ENCODE peak calls at places on chromosomes 3 and 15, in six cellular contexts. G is fibroblast of the aortic adventitia, O is foreskin fibroblast, U is CD14-positive monocyte, B is heart left ventricle, K is fibroblast of villous mesenchyme. L is an unnamed sample.

GRCh38 chr3:71251156-71251775 is 332.3 kb downstream of the FOXP1 start:
- DNase-seq in G (peak), O (peak), U (no peak), B (no peak), K (peak), L (no peak)

GRCh38 chr15:52652984-52653383 is 26.2 kb downstream of the ATOSA start:
- DNase-seq in G (peak), O (peak), U (no peak), B (no peak), K (peak), L (no peak)

GRCh38 chr15:78979456-78980320 is 34.8 kb upstream of the CTSH start:
- DNase-seq in G (peak), O (peak), U (no peak), B (peak), K (peak), L (peak)

GRCh38 chr3:30538787-30539186 is 67.6 kb upstream of the TGFBR2 start:
- DNase-seq in G (peak), O (peak), U (no peak), B (no peak), K (peak), L (no peak)

GRCh38 chr15:49110158-49110944 is 45.0 kb downstream of the COPS2 start:
- DNase-seq in G (no peak), O (no peak), U (no peak), B (no peak), K (no peak), L (no peak)

GRCh38 chr15:66253643-66254363 is at the start of gene MEGF11:
- DNase-seq in G (peak), O (peak), U (no peak), B (no peak), K (peak), L (no peak)

GRCh38 chr15:66883322-66883911 is 181.4 kb downstream of the SMAD6 start:
- DNase-seq in G (peak), O (peak), U (no peak), B (peak), K (peak), L (peak)

GRCh38 chr3:52498134-52499054 is 3.3 kb downstream of the STAB1 start:
- DNase-seq in G (peak), O (peak), U (peak), B (peak), K (peak), L (no peak)

GRCh38 chr3:42213417-42213816 is 52.6 kb downstream of the CCK start:
- DNase-seq in G (no peak), O (peak), U (no peak), B (no peak), K (no peak), L (no peak)

GRCh38 chr3:115858995-115859807 is 235.9 kb downstream of the GAP43 start:
- DNase-seq in G (no peak), O (no peak), U (no peak), B (no peak), K (no peak), L (no peak)

GRCh38 chr3:24156466-24156865 is 211.4 kb downstream of the NR1D2 start:
- DNase-seq in G (no peak), O (peak), U (no peak), B (no peak), K (peak), L (no peak)

GRCh38 chr3:33278106-33278672 is 947 bp downstream of the FBXL2 start:
- DNase-seq in G (peak), O (peak), U (no peak), B (no peak), K (peak), L (no peak)

GRCh38 chr3:50008931-50009330 is 69.0 kb downstream of the RBM6 start:
- DNase-seq in G (peak), O (peak), U (no peak), B (no peak), K (peak), L (no peak)

GRCh38 chr3:102089182-102089581 is 239.9 kb downstream of the NFKBIZ start:
- DNase-seq in G (no peak), O (peak), U (no peak), B (no peak), K (peak), L (no peak)

GRCh38 chr15:91054791-91055190 is 32.4 kb upstream of the VPS33B start:
- DNase-seq in G (no peak), O (no peak), U (no peak), B (no peak), K (no peak), L (no peak)

GRCh38 chr15:91049378-91050127 is 27.2 kb upstream of the VPS33B start:
- DNase-seq in G (peak), O (peak), U (no peak), B (peak), K (peak), L (peak)

GRCh38 chr15:91051248-91051647 is 28.9 kb upstream of the VPS33B start:
- DNase-seq in G (no peak), O (no peak), U (no peak), B (no peak), K (no peak), L (no peak)

GRCh38 chr15:91047545-91048199 is 25.3 kb upstream of the VPS33B start:
- DNase-seq in G (peak), O (no peak), U (no peak), B (no peak), K (peak), L (no peak)

GRCh38 chr15:91050128-91050455 is 27.7 kb upstream of the VPS33B start:
- DNase-seq in G (no peak), O (no peak), U (no peak), B (no peak), K (no peak), L (no peak)
- TF ChIP-seq CTCF in G (no peak), O (no peak), U (no peak), B (no peak), K (no peak), L (no peak)

GRCh38 chr3:153165211-153165815 is 3.3 kb downstream of the RAP2B start:
- DNase-seq in G (peak), O (peak), U (no peak), B (no peak), K (peak), L (no peak)
- TF ChIP-seq CTCF in G (peak), O (peak), U (peak), B (no peak), K (peak), L (peak)

GRCh38 chr15:29935296-29936020 is 113.2 kb upstream of the TJP1 start:
- DNase-seq in G (no peak), O (peak), U (no peak), B (no peak), K (no peak), L (no peak)
- TF ChIP-seq CTCF in G (peak), O (no peak), U (no peak), B (peak), K (peak), L (no peak)

DNA sequence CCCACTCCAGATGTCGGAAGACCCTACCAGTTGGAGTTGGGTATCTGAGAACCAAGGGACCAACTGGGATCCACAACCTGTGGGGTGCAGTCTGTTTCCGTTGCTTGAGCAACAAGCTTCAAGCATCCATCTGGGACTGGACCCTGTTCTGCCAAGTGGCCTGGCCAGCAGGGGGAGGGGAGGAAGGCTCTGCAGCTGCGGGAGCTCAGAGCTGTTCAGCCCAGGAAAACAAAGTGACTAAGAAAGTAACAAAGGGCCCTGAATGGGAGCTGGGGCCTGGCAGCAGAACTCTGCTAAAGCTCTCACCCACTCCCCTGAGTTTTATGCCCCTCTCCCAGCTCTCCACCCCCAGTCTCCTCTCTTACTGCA is 2.7 kb downstream of the TYRO3 start:
- DNase-seq in G (peak), O (peak), U (no peak), B (peak), K (peak), L (no peak)
- TF ChIP-seq CTCF in G (peak), O (peak), U (no peak), B (no peak), K (peak), L (no peak)

GRCh38 chr3:127967296-127967695 is 52.3 kb downstream of the KBTBD12 start:
- DNase-seq in G (peak), O (no peak), U (no peak), B (no peak), K (no peak), L (no peak)

GRCh38 chr3:127975153-127975552 is 60.1 kb downstream of the KBTBD12 start:
- DNase-seq in G (no peak), O (no peak), U (no peak), B (no peak), K (no peak), L (no peak)

GRCh38 chr3:127975630-127976029 is 60.6 kb downstream of the KBTBD12 start:
- DNase-seq in G (no peak), O (no peak), U (no peak), B (no peak), K (no peak), L (no peak)

GRCh38 chr3:127974226-127974625 is 59.2 kb downstream of the KBTBD12 start:
- DNase-seq in G (no peak), O (no peak), U (no peak), B (no peak), K (no peak), L (no peak)

DNA sequence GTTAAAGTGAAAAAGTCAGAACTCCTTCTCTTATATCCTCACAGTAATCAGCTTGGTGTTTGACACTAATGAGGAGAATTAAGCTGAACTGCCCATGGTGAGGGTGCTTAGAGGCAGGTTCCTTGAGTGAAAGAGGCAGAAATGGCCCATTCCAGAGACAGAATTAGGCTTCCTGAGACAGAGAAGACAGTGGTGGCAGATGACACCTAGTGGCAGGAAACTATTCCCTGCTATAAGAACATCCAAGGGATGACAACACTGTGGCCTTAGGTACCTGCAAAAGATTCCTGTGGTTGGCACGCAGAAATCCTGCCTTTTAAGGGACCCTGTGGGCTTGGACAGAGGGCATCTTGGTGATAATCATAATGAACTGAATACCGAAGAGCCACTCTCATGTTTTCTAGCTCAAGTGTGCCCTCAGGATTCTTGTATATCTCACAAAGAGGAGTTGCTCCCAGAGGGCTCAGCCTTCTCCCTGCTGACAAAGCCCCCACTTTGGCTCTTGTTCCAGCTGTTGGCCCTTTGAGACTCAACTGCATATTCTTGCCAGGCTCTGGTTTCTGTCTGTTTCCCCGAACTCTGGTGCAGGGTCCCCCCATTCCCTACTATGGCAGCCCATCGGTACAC is 56.0 kb downstream of the KBTBD12 start:
- DNase-seq in G (peak), O (peak), U (no peak), B (no peak), K (peak), L (no peak)
- TF ChIP-seq CTCF in G (peak), O (peak), U (peak), B (peak), K (peak), L (peak)

GRCh38 chr3:46091046-46091445 is 63.8 kb upstream of the XCR1 start:
- DNase-seq in G (no peak), O (no peak), U (peak), B (no peak), K (no peak), L (no peak)

GRCh38 chr3:46094506-46094905 is 67.2 kb upstream of the XCR1 start:
- DNase-seq in G (no peak), O (peak), U (no peak), B (no peak), K (no peak), L (no peak)

GRCh38 chr3:46091971-46092703 is 64.9 kb upstream of the XCR1 start:
- DNase-seq in G (no peak), O (no peak), U (no peak), B (no peak), K (no peak), L (no peak)

GRCh38 chr3:46093327-46093932 is 66.1 kb upstream of the XCR1 start:
- DNase-seq in G (no peak), O (no peak), U (no peak), B (no peak), K (no peak), L (no peak)

DNA sequence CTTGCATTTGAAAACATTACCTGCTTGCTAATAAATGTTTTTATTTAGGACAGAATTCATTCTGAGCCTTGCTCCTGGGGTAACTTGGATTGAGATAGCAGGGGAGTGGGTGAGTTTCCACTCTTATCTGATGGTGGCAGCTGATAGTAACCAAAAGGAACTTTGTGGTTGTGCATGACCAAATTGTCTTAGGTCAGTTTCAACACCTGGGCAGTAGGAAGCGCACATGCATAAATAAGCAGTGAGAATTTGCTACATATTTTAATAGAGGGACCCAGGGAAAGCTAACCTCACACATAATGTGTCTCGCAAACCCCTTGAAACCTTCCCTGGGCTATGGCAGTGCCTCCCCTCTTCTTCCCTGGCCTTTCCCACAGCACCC is 65.4 kb upstream of the XCR1 start:
- DNase-seq in G (no peak), O (no peak), U (no peak), B (no peak), K (no peak), L (no peak)
- TF ChIP-seq CTCF in G (no peak), O (no peak), U (no peak), B (no peak), K (no peak), L (no peak)

DNA sequence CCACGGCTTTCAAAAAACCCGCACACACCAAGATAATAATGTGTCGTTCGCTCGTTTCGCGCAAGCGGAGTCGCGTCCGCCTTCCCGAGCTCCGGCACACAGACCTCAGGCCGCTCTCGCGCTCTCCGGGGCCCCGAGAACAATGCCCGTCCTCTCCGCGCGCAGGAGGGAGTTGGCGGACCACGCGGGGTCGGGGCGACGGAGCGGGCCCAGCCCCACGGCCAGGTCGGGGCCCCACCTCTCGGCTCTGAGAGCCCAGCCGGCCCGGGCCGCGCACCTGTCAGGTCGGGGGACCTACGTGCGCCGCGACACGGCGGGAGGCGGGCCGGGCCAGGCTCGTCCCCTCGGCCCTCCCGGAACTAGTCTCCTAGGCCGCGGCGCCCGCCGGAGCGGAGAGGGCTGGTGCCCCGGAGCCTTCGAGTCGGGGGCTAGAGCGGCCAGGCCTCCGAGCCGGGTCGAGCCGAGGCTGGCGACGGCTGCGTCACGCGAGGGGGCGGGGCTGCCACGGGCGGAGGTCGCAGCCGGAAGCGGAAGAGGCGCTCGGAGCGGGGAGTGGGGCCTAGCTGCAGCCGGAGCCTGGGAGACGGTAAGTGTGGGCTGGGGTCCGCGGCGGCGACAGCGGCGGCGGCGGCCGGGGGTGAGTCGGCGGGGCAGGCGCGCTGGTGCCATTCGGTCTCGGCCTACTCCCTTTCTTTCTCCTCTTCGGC is at the start of gene CLK3:
- DNase-seq in G (peak), O (peak), U (peak), B (peak), K (peak), L (peak)
- TF ChIP-seq CTCF in G (no peak), O (no peak), U (no peak), B (no peak), K (no peak), L (no peak)